ENCODE peak calls at places on chromosomes 5 and 9, in five cellular contexts. One of them, this sample, is unnamed.

GRCh38 chr5:177531209-177531940 is 14.6 kb upstream of the DDX41 start:
- DNase-seq in foreskin fibroblast: no peak
- DNase-seq in bronchial epithelial cell: peak
- DNase-seq in GM12878: no peak
- DNase-seq in SK-N-SH: no peak
- DNase-seq in this sample: no peak

GRCh38 chr9:76610009-76610352 is 151.0 kb downstream of the GCNT1 start:
- DNase-seq in foreskin fibroblast: peak
- DNase-seq in bronchial epithelial cell: no peak
- DNase-seq in GM12878: no peak
- DNase-seq in SK-N-SH: no peak
- DNase-seq in this sample: no peak

GRCh38 chr9:125971895-125972729 is 224.9 kb downstream of the PBX3 start:
- DNase-seq in foreskin fibroblast: no peak
- DNase-seq in bronchial epithelial cell: peak
- DNase-seq in GM12878: no peak
- DNase-seq in SK-N-SH: no peak
- DNase-seq in this sample: peak

GRCh38 chr5:14226992-14227391 is 83.8 kb downstream of the TRIO start:
- DNase-seq in foreskin fibroblast: no peak
- DNase-seq in bronchial epithelial cell: no peak
- DNase-seq in GM12878: no peak
- DNase-seq in SK-N-SH: no peak
- DNase-seq in this sample: no peak

GRCh38 chr5:73093943-73094342 is 26.4 kb upstream of the TMEM171 start:
- DNase-seq in foreskin fibroblast: peak
- DNase-seq in bronchial epithelial cell: peak
- DNase-seq in GM12878: no peak
- DNase-seq in SK-N-SH: no peak
- DNase-seq in this sample: peak

GRCh38 chr5:135738564-135738875 is 95.9 kb upstream of the SLC25A48 start:
- DNase-seq in foreskin fibroblast: no peak
- DNase-seq in bronchial epithelial cell: no peak
- DNase-seq in GM12878: no peak
- DNase-seq in SK-N-SH: no peak
- DNase-seq in this sample: no peak

GRCh38 chr5:170078931-170079330 is 26.8 kb upstream of the FOXI1 start:
- DNase-seq in foreskin fibroblast: no peak
- DNase-seq in bronchial epithelial cell: no peak
- DNase-seq in GM12878: no peak
- DNase-seq in SK-N-SH: no peak
- DNase-seq in this sample: no peak

GRCh38 chr9:34624475-34624984 is 4.2 kb upstream of the DCTN3 start:
- DNase-seq in foreskin fibroblast: no peak
- DNase-seq in bronchial epithelial cell: no peak
- DNase-seq in GM12878: no peak
- DNase-seq in SK-N-SH: no peak
- DNase-seq in this sample: no peak

GRCh38 chr5:98099448-98100105 is 673.9 kb upstream of the RGMB start:
- DNase-seq in foreskin fibroblast: no peak
- DNase-seq in bronchial epithelial cell: peak
- DNase-seq in GM12878: no peak
- DNase-seq in SK-N-SH: no peak
- DNase-seq in this sample: peak

GRCh38 chr9:89522261-89522978 is 24.5 kb upstream of the SEMA4D start:
- DNase-seq in foreskin fibroblast: no peak
- DNase-seq in bronchial epithelial cell: no peak
- DNase-seq in GM12878: peak
- DNase-seq in SK-N-SH: no peak
- DNase-seq in this sample: no peak

GRCh38 chr5:172173771-172174170 is 14.3 kb downstream of the STK10 start:
- DNase-seq in foreskin fibroblast: no peak
- DNase-seq in bronchial epithelial cell: peak
- DNase-seq in GM12878: no peak
- DNase-seq in SK-N-SH: no peak
- DNase-seq in this sample: peak

GRCh38 chr5:120304653-120305052 is 159.4 kb upstream of the PRR16 start:
- DNase-seq in foreskin fibroblast: peak
- DNase-seq in bronchial epithelial cell: peak
- DNase-seq in GM12878: no peak
- DNase-seq in SK-N-SH: no peak
- DNase-seq in this sample: peak

GRCh38 chr9:37445832-37446231 is 19.4 kb downstream of the ZBTB5 start:
- DNase-seq in foreskin fibroblast: no peak
- DNase-seq in bronchial epithelial cell: no peak
- DNase-seq in GM12878: no peak
- DNase-seq in SK-N-SH: no peak
- DNase-seq in this sample: no peak

GRCh38 chr9:22379272-22379671 is 67.4 kb upstream of the DMRTA1 start:
- DNase-seq in foreskin fibroblast: no peak
- DNase-seq in bronchial epithelial cell: no peak
- DNase-seq in GM12878: no peak
- DNase-seq in SK-N-SH: no peak
- DNase-seq in this sample: no peak

DNA sequence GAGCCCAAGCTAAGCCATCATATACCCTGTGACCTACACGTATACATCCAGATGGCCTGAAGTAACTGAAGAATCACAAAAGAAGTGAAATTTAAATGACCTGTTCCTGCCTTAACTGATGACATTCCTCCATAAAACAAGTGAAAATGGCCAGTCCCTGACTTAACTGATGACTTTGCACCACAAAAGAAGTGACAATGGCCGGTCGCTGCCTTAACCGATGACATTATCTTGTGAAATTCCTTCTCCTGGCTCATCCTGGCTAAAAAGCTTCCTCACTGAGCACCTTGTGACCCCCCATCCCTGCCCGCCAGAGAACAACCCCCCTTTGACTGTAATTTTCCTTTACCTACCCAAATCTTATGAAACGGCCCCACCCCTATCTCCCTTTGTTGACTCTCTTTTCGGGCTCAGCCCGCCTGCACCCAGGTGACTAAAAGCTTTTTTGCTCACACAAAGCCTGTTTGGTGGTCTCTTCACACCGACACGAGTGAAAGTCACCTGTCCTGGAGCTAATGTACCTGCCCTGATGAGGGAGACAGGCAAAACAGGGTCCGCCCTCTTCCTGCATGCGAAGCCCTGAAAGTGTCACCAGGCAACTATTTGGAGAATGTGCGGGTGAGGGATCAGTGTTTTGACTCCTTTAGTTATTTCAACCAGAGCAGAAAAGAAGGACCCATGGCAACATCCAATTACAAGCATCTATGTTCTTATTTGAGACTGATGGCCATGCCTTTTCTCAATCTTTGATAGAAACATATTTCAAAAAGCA is 266.1 kb downstream of the SMARCA2 start:
- DNase-seq in foreskin fibroblast: no peak
- DNase-seq in bronchial epithelial cell: peak
- DNase-seq in GM12878: no peak
- DNase-seq in SK-N-SH: no peak
- DNase-seq in this sample: peak
- H3K4me3 ChIP-seq in foreskin fibroblast: no peak
- H3K4me3 ChIP-seq in bronchial epithelial cell: no peak
- H3K4me3 ChIP-seq in GM12878: no peak
- H3K4me3 ChIP-seq in SK-N-SH: no peak
- H3K4me3 ChIP-seq in this sample: no peak

DNA sequence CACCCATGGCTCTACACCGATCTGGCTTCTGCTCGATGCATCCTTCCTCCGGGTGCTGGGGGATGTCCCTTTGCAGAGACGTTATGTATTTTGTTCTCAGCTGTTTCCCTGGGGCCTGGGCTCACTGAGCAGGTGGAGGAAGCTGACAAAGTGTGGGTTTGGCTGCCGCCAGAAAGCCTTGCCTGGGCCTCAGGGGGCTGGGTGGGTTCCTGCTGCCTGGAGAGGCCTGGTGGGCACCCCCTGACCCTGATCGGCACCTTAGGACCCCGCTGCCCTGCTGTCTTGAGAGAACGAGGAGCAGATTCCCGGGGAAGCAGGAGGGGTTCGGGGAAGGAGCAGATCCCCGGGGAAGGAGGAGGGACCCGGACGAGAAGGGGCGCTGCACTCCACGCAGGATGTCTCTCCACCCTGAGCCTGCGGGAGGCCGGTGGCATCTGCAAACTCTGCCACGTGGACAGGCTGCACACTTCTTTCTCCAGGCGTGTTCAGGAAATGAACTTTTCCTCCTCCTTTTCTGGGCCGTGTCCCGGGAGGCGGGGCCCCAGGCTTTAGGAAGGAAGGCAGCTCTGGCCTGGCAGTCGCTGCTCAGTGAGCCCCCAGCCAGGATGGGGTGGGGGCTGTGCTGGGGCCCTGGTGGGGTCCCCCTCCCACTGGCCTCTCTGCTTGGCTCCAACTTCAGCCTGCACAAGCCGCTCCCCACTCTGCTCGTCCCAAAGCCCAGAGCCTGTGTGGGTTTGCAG is 149.0 kb downstream of the RXRA start:
- DNase-seq in foreskin fibroblast: peak
- DNase-seq in bronchial epithelial cell: peak
- DNase-seq in GM12878: no peak
- DNase-seq in SK-N-SH: no peak
- DNase-seq in this sample: no peak
- TF ChIP-seq CTCF in foreskin fibroblast: peak
- TF ChIP-seq CTCF in bronchial epithelial cell: no peak
- TF ChIP-seq CTCF in GM12878: no peak
- TF ChIP-seq CTCF in SK-N-SH: no peak
- TF ChIP-seq CTCF in this sample: no peak

GRCh38 chr9:124742940-124743339 is 28.2 kb downstream of the NR6A1 start:
- DNase-seq in foreskin fibroblast: no peak
- DNase-seq in bronchial epithelial cell: no peak
- DNase-seq in GM12878: no peak
- DNase-seq in SK-N-SH: no peak
- DNase-seq in this sample: no peak
- H3K4me3 ChIP-seq in foreskin fibroblast: no peak
- H3K4me3 ChIP-seq in bronchial epithelial cell: no peak
- H3K4me3 ChIP-seq in GM12878: no peak
- H3K4me3 ChIP-seq in SK-N-SH: no peak
- H3K4me3 ChIP-seq in this sample: no peak

DNA sequence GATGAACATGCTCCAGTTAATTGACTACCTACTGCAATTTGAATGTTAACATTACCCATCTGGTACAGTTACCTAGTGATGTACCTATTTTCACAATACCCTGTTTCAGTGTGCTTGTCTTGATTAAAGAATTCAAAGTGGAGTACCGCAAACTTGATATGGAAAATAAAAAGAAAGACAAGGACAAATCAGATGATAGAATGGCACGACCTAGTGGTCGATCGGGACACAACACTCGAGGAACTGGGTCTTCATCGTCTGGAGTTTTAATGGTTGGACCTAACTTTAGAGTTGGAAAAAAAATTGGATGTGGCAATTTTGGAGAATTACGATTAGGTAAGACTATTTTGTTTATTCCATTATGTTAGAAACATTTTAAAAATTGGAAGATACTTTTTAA is 33.5 kb downstream of the CSNK1G3 start:
- DNase-seq in foreskin fibroblast: no peak
- DNase-seq in bronchial epithelial cell: no peak
- DNase-seq in GM12878: no peak
- DNase-seq in SK-N-SH: no peak
- DNase-seq in this sample: no peak
- TF ChIP-seq CTCF in foreskin fibroblast: peak
- TF ChIP-seq CTCF in bronchial epithelial cell: peak
- TF ChIP-seq CTCF in GM12878: peak
- TF ChIP-seq CTCF in SK-N-SH: no peak
- TF ChIP-seq CTCF in this sample: peak

GRCh38 chr5:65034029-65034781 is 265.5 kb downstream of the CWC27 start:
- DNase-seq in foreskin fibroblast: no peak
- DNase-seq in bronchial epithelial cell: no peak
- DNase-seq in GM12878: no peak
- DNase-seq in SK-N-SH: no peak
- DNase-seq in this sample: no peak
- H3K4me3 ChIP-seq in foreskin fibroblast: no peak
- H3K4me3 ChIP-seq in bronchial epithelial cell: no peak
- H3K4me3 ChIP-seq in GM12878: no peak
- H3K4me3 ChIP-seq in SK-N-SH: no peak
- H3K4me3 ChIP-seq in this sample: no peak

GRCh38 chr5:139904566-139905400 is 109.2 kb downstream of the PSD2 start:
- DNase-seq in foreskin fibroblast: peak
- DNase-seq in bronchial epithelial cell: no peak
- DNase-seq in GM12878: no peak
- DNase-seq in SK-N-SH: peak
- DNase-seq in this sample: no peak

GRCh38 chr5:139905401-139905800 is 109.8 kb downstream of the PSD2 start:
- DNase-seq in foreskin fibroblast: no peak
- DNase-seq in bronchial epithelial cell: no peak
- DNase-seq in GM12878: no peak
- DNase-seq in SK-N-SH: no peak
- DNase-seq in this sample: no peak

GRCh38 chr5:139901971-139902370 is 106.4 kb downstream of the PSD2 start:
- DNase-seq in foreskin fibroblast: no peak
- DNase-seq in bronchial epithelial cell: no peak
- DNase-seq in GM12878: no peak
- DNase-seq in SK-N-SH: no peak
- DNase-seq in this sample: no peak

GRCh38 chr5:139903450-139903804 is 107.8 kb downstream of the PSD2 start:
- DNase-seq in foreskin fibroblast: no peak
- DNase-seq in bronchial epithelial cell: no peak
- DNase-seq in GM12878: no peak
- DNase-seq in SK-N-SH: no peak
- DNase-seq in this sample: no peak

DNA sequence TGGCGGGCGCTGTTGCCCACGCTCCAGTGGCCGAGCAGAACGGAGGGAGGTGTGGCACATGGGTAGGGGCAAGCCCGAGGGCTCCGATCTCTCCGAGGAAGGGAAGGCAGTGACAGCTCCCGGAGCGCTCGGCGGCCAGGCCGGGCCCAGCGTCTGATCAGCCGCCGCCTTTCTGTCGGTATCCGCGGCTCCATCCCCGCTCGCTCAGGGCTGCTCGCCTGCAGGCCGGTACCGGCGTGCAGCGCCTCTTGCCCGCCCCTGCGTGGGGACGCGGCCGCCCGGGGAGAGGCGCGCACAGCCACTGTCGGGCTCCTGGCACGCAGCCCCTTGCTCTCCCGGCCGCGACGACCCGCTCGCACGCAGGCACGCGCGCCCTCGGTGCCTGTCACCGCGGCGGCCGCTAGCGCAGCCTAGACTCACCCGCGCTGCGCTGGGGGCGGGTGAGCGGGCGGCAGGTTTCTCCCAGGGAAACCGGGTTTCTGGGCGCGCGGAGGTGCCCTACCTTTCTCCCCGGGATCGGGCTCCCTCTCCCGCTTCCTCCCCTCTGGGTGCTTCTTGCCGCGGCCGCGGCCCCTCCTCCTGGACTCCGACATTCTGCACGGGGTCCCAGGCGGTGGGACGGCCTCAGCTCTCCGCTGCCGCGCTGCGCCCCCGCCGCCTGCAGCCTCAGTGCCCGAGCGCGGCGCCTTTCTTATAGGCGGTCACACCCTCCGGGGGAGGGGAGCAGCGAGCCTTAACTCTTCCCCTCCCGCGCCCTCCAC is 108.4 kb downstream of the PSD2 start:
- DNase-seq in foreskin fibroblast: no peak
- DNase-seq in bronchial epithelial cell: no peak
- DNase-seq in GM12878: no peak
- DNase-seq in SK-N-SH: peak
- DNase-seq in this sample: peak
- TF ChIP-seq CTCF in foreskin fibroblast: no peak
- TF ChIP-seq CTCF in bronchial epithelial cell: no peak
- TF ChIP-seq CTCF in GM12878: no peak
- TF ChIP-seq CTCF in SK-N-SH: no peak
- TF ChIP-seq CTCF in this sample: no peak

GRCh38 chr9:129408535-129409215 is 212.2 kb downstream of the C9orf50 start:
- DNase-seq in foreskin fibroblast: no peak
- DNase-seq in bronchial epithelial cell: peak
- DNase-seq in GM12878: no peak
- DNase-seq in SK-N-SH: peak
- DNase-seq in this sample: no peak
- H3K4me3 ChIP-seq in foreskin fibroblast: no peak
- H3K4me3 ChIP-seq in bronchial epithelial cell: no peak
- H3K4me3 ChIP-seq in GM12878: no peak
- H3K4me3 ChIP-seq in SK-N-SH: no peak
- H3K4me3 ChIP-seq in this sample: no peak

This sample was measured in mammary epithelial cell.